ENCODE peak calls at places on chromosomes 6 and 20, in five cellular contexts. One of them, this sample, is unnamed.

GRCh38 chr6:72674842-72675241 is 53.0 kb downstream of the KCNQ5 start:
- DNase-seq in WERI-Rb-1: no peak
- DNase-seq in coronary artery: no peak
- DNase-seq in A673: no peak
- DNase-seq in lower lobe of right lung: no peak
- DNase-seq in this sample: no peak

GRCh38 chr6:12490904-12491571 is 200.9 kb downstream of the EDN1 start:
- DNase-seq in WERI-Rb-1: no peak
- DNase-seq in coronary artery: no peak
- DNase-seq in A673: no peak
- DNase-seq in lower lobe of right lung: no peak
- DNase-seq in this sample: no peak

GRCh38 chr20:46213946-46214830 is 94.1 kb downstream of the CDH22 start:
- DNase-seq in WERI-Rb-1: no peak
- DNase-seq in coronary artery: no peak
- DNase-seq in A673: peak; percentile 46
- DNase-seq in lower lobe of right lung: no peak
- DNase-seq in this sample: no peak

GRCh38 chr6:50030777-50031562 is 9.2 kb upstream of the DEFB110 start:
- DNase-seq in WERI-Rb-1: peak; percentile 82
- DNase-seq in coronary artery: no peak
- DNase-seq in A673: peak; percentile 42
- DNase-seq in lower lobe of right lung: no peak
- DNase-seq in this sample: peak; percentile 29

GRCh38 chr6:42140756-42141602 is 1.4 kb downstream of the C6orf132 start:
- DNase-seq in WERI-Rb-1: no peak
- DNase-seq in coronary artery: no peak
- DNase-seq in A673: no peak
- DNase-seq in lower lobe of right lung: no peak
- DNase-seq in this sample: no peak

GRCh38 chr6:73691512-73691911 is 4.5 kb upstream of the CD109 start:
- DNase-seq in WERI-Rb-1: no peak
- DNase-seq in coronary artery: no peak
- DNase-seq in A673: no peak
- DNase-seq in lower lobe of right lung: no peak
- DNase-seq in this sample: no peak

GRCh38 chr6:108837236-108837971 is 10.8 kb upstream of the ARMC2 start:
- DNase-seq in WERI-Rb-1: no peak
- DNase-seq in coronary artery: no peak
- DNase-seq in A673: no peak
- DNase-seq in lower lobe of right lung: no peak
- DNase-seq in this sample: no peak

GRCh38 chr20:5797843-5798462 is 47.8 kb downstream of the SHLD1 start:
- DNase-seq in WERI-Rb-1: no peak
- DNase-seq in coronary artery: no peak
- DNase-seq in A673: no peak
- DNase-seq in lower lobe of right lung: peak; percentile 45
- DNase-seq in this sample: no peak

GRCh38 chr6:127855542-127856159 is 45.2 kb downstream of the THEMIS start:
- DNase-seq in WERI-Rb-1: no peak
- DNase-seq in coronary artery: no peak
- DNase-seq in A673: peak; percentile 58
- DNase-seq in lower lobe of right lung: no peak
- DNase-seq in this sample: no peak

GRCh38 chr20:10949930-10950783 is 276.4 kb upstream of the JAG1 start:
- DNase-seq in WERI-Rb-1: no peak
- DNase-seq in coronary artery: no peak
- DNase-seq in A673: no peak
- DNase-seq in lower lobe of right lung: no peak
- DNase-seq in this sample: no peak

GRCh38 chr6:31652925-31653724 is 664 bp upstream of the BAG6 start:
- DNase-seq in WERI-Rb-1: peak; percentile 95
- DNase-seq in coronary artery: peak; percentile 95
- DNase-seq in A673: peak; percentile 95
- DNase-seq in lower lobe of right lung: peak; percentile 88
- DNase-seq in this sample: no peak

GRCh38 chr6:33418690-33419291 is 884 bp upstream of the CUTA start:
- DNase-seq in WERI-Rb-1: no peak
- DNase-seq in coronary artery: no peak
- DNase-seq in A673: no peak
- DNase-seq in lower lobe of right lung: no peak
- DNase-seq in this sample: no peak

GRCh38 chr6:132085731-132086130 is 134.6 kb upstream of the CCN2 start:
- DNase-seq in WERI-Rb-1: no peak
- DNase-seq in coronary artery: no peak
- DNase-seq in A673: peak; percentile 48
- DNase-seq in lower lobe of right lung: no peak
- DNase-seq in this sample: no peak

GRCh38 chr6:90326404-90327057 is 29.9 kb upstream of the BACH2 start:
- DNase-seq in WERI-Rb-1: no peak
- DNase-seq in coronary artery: no peak
- DNase-seq in A673: no peak
- DNase-seq in lower lobe of right lung: no peak
- DNase-seq in this sample: no peak

GRCh38 chr6:104887350-104887749 is 27.6 kb upstream of the HACE1 start:
- DNase-seq in WERI-Rb-1: no peak
- DNase-seq in coronary artery: no peak
- DNase-seq in A673: peak; percentile 60
- DNase-seq in lower lobe of right lung: no peak
- DNase-seq in this sample: no peak

GRCh38 chr6:15520616-15521203 is 142.1 kb downstream of the DTNBP1 start:
- DNase-seq in WERI-Rb-1: peak; percentile 7
- DNase-seq in coronary artery: no peak
- DNase-seq in A673: no peak
- DNase-seq in lower lobe of right lung: no peak
- DNase-seq in this sample: no peak

GRCh38 chr6:35788423-35788982 is 7.7 kb downstream of the CLPSL1 start:
- DNase-seq in WERI-Rb-1: no peak
- DNase-seq in coronary artery: no peak
- DNase-seq in A673: no peak
- DNase-seq in lower lobe of right lung: no peak
- DNase-seq in this sample: no peak

GRCh38 chr20:64146936-64147451 is 17.3 kb upstream of the MYT1 start:
- DNase-seq in WERI-Rb-1: no peak
- DNase-seq in coronary artery: no peak
- DNase-seq in A673: no peak
- DNase-seq in lower lobe of right lung: peak; percentile 30
- DNase-seq in this sample: no peak

GRCh38 chr6:161370882-161371281 is 97.0 kb upstream of the AGPAT4 start:
- DNase-seq in WERI-Rb-1: peak; percentile 76
- DNase-seq in coronary artery: no peak
- DNase-seq in A673: peak; percentile 62
- DNase-seq in lower lobe of right lung: no peak
- DNase-seq in this sample: peak; percentile 65

GRCh38 chr6:40509163-40509562 is 78.0 kb downstream of the LRFN2 start:
- DNase-seq in WERI-Rb-1: no peak
- DNase-seq in coronary artery: no peak
- DNase-seq in A673: no peak
- DNase-seq in lower lobe of right lung: no peak
- DNase-seq in this sample: no peak

GRCh38 chr6:75283907-75284284 is 696 bp downstream of the TMEM30A start:
- DNase-seq in WERI-Rb-1: peak; percentile 22
- DNase-seq in coronary artery: no peak
- DNase-seq in A673: no peak
- DNase-seq in lower lobe of right lung: no peak
- DNase-seq in this sample: no peak

GRCh38 chr20:32007787-32008616 is 2.2 kb upstream of the CCM2L start:
- DNase-seq in WERI-Rb-1: no peak
- DNase-seq in coronary artery: no peak
- DNase-seq in A673: no peak
- DNase-seq in lower lobe of right lung: peak; percentile 53
- DNase-seq in this sample: no peak

GRCh38 chr20:51067792-51068191 is 44.9 kb upstream of the KCNG1 start:
- DNase-seq in WERI-Rb-1: no peak
- DNase-seq in coronary artery: no peak
- DNase-seq in A673: no peak
- DNase-seq in lower lobe of right lung: no peak
- DNase-seq in this sample: no peak

GRCh38 chr20:51074062-51074461 is 51.2 kb upstream of the KCNG1 start:
- DNase-seq in WERI-Rb-1: no peak
- DNase-seq in coronary artery: no peak
- DNase-seq in A673: no peak
- DNase-seq in lower lobe of right lung: no peak
- DNase-seq in this sample: no peak

GRCh38 chr20:51065615-51066014 is 42.7 kb upstream of the KCNG1 start:
- DNase-seq in WERI-Rb-1: no peak
- DNase-seq in coronary artery: no peak
- DNase-seq in A673: no peak
- DNase-seq in lower lobe of right lung: no peak
- DNase-seq in this sample: no peak

GRCh38 chr20:51070635-51071034 is 47.7 kb upstream of the KCNG1 start:
- DNase-seq in WERI-Rb-1: no peak
- DNase-seq in coronary artery: no peak
- DNase-seq in A673: no peak
- DNase-seq in lower lobe of right lung: no peak
- DNase-seq in this sample: no peak
- TF ChIP-seq CTCF in WERI-Rb-1: no peak
- TF ChIP-seq CTCF in coronary artery: no peak
- TF ChIP-seq CTCF in A673: no peak
- TF ChIP-seq CTCF in lower lobe of right lung: no peak
- TF ChIP-seq CTCF in this sample: no peak

GRCh38 chr6:138277835-138278234 is 59.5 kb upstream of the PBOV1 start:
- DNase-seq in WERI-Rb-1: no peak
- DNase-seq in coronary artery: no peak
- DNase-seq in A673: no peak
- DNase-seq in lower lobe of right lung: no peak
- DNase-seq in this sample: no peak

GRCh38 chr6:138275976-138276375 is 57.7 kb upstream of the PBOV1 start:
- DNase-seq in WERI-Rb-1: no peak
- DNase-seq in coronary artery: no peak
- DNase-seq in A673: no peak
- DNase-seq in lower lobe of right lung: no peak
- DNase-seq in this sample: no peak

GRCh38 chr6:138272543-138273305 is 54.4 kb upstream of the PBOV1 start:
- DNase-seq in WERI-Rb-1: no peak
- DNase-seq in coronary artery: no peak
- DNase-seq in A673: no peak
- DNase-seq in lower lobe of right lung: no peak
- DNase-seq in this sample: no peak

DNA sequence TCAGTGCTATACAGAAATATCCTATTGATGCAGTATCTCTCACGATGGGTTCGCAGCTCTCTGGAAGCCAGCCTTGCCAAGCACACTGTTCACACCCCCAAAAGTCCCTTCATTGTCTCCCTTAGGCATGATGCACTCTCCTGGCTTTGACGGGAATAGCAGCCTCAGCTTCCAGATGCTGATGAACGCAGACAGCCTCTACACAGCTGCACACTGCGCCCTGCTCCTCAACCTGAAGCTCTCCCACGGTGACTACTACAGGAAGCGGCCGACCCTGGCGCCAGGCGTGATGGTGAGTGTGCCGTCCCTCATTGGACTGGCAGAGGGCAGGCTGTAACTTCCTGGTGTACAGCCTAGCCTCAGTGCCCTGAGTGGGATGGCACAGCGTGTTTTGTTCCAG is 60.0 kb upstream of the PBOV1 start:
- DNase-seq in WERI-Rb-1: peak; percentile 26
- DNase-seq in coronary artery: no peak
- DNase-seq in A673: peak; percentile 63
- DNase-seq in lower lobe of right lung: no peak
- DNase-seq in this sample: no peak
- TF ChIP-seq CTCF in WERI-Rb-1: peak; percentile 49
- TF ChIP-seq CTCF in coronary artery: no peak
- TF ChIP-seq CTCF in A673: peak; percentile 60
- TF ChIP-seq CTCF in lower lobe of right lung: no peak
- TF ChIP-seq CTCF in this sample: peak; percentile 41

GRCh38 chr20:60316759-60317158 is 358.5 kb downstream of the CDH26 start:
- DNase-seq in WERI-Rb-1: no peak
- DNase-seq in coronary artery: no peak
- DNase-seq in A673: no peak
- DNase-seq in lower lobe of right lung: no peak
- DNase-seq in this sample: no peak
- TF ChIP-seq CTCF in WERI-Rb-1: no peak
- TF ChIP-seq CTCF in coronary artery: no peak
- TF ChIP-seq CTCF in A673: no peak
- TF ChIP-seq CTCF in lower lobe of right lung: no peak
- TF ChIP-seq CTCF in this sample: no peak

GRCh38 chr6:2877057-2877882 is 25.8 kb downstream of the SERPINB9 start:
- DNase-seq in WERI-Rb-1: peak; percentile 66
- DNase-seq in coronary artery: no peak
- DNase-seq in A673: no peak
- DNase-seq in lower lobe of right lung: no peak
- DNase-seq in this sample: no peak
- TF ChIP-seq CTCF in WERI-Rb-1: no peak
- TF ChIP-seq CTCF in coronary artery: no peak
- TF ChIP-seq CTCF in A673: no peak
- TF ChIP-seq CTCF in lower lobe of right lung: no peak
- TF ChIP-seq CTCF in this sample: no peak

DNA sequence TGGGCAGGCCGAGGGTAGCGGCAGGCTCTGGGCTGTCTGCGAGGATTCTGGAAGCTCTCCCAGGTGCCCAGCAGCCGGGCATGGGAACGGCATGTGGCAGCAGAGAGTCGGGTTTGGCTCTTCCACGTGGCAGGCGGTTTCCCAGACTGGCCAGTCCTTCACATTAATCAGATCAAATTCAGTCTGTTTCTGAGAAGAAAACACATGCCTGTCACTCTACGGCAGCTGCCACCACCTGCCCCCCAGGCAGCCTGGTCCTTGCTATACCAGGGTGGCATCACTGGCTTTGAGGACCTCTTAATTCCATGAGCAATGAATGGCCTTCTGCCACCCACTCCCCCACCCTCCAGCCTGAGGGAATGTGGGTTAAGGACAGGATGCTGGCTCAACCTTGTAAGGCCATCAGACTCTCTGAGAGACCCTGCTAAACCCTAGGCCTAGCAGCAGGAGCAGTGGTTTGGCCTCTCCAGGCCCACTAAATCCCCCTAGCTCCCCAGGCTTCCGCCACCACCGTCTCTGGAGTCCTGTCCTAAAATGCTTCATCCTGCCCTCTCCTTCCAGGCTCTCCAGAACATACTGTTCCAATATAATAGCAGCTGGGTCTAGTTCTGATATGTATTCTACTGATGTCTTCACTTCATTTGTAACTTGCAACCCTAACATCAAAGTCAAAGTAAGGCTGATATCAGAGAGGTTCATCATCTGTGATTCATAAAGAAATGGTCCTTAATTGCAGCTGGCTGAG is 47.8 kb downstream of the PLCG1 start:
- DNase-seq in WERI-Rb-1: no peak
- DNase-seq in coronary artery: peak; percentile 62
- DNase-seq in A673: no peak
- DNase-seq in lower lobe of right lung: peak; percentile 29
- DNase-seq in this sample: no peak
- TF ChIP-seq CTCF in WERI-Rb-1: no peak
- TF ChIP-seq CTCF in coronary artery: no peak
- TF ChIP-seq CTCF in A673: no peak
- TF ChIP-seq CTCF in lower lobe of right lung: no peak
- TF ChIP-seq CTCF in this sample: no peak

This sample was measured in neural crest cell.